ENCODE peak calls at places on chromosomes 2 and 18, in eight cellular contexts. X is right atrium auricular region, K is OCI-LY7, I is psoas muscle, W is left lung, J is brain microvascular endothelial cell, P is Panc1, S is stomach. C is an unnamed sample.

GRCh38 chr2:45024600-45025291 is 15.5 kb upstream of the SIX2 start:
- DNase-seq in X (peak), K (peak), I (peak), W (no peak), J (peak), P (peak), S (no peak), C (peak)

GRCh38 chr2:216539791-216540241 is 41.2 kb downstream of the RPL37A start:
- DNase-seq in X (peak), K (no peak), I (peak), W (peak), J (no peak), P (no peak), S (peak), C (no peak)

GRCh38 chr18:24490545-24490944 is 30.1 kb downstream of the HRH4 start:
- DNase-seq in X (no peak), K (no peak), I (no peak), W (no peak), J (no peak), P (no peak), S (no peak), C (peak)

GRCh38 chr2:144217853-144218633 is 301.9 kb downstream of the ZEB2 start:
- DNase-seq in X (no peak), K (no peak), I (no peak), W (no peak), J (no peak), P (no peak), S (no peak), C (peak)

GRCh38 chr18:46754188-46754587 is 2.7 kb downstream of the ST8SIA5 start:
- DNase-seq in X (peak), K (peak), I (no peak), W (no peak), J (no peak), P (no peak), S (no peak), C (no peak)

GRCh38 chr2:96897491-96898134 is 27.7 kb upstream of the SEMA4C start:
- DNase-seq in X (no peak), K (no peak), I (no peak), W (no peak), J (no peak), P (no peak), S (no peak), C (no peak)

GRCh38 chr2:108806362-108806761 is 19.8 kb downstream of the CCDC138 start:
- DNase-seq in X (no peak), K (no peak), I (no peak), W (no peak), J (no peak), P (no peak), S (no peak), C (no peak)

GRCh38 chr2:20216130-20217025 is 8.6 kb downstream of the SDC1 start:
- DNase-seq in X (no peak), K (no peak), I (no peak), W (no peak), J (no peak), P (no peak), S (no peak), C (no peak)

GRCh38 chr2:105849431-105850179 is 104.9 kb downstream of the NCK2 start:
- DNase-seq in X (no peak), K (peak), I (no peak), W (no peak), J (no peak), P (no peak), S (no peak), C (no peak)

GRCh38 chr18:8260319-8260718 is 348.9 kb upstream of the RAB12 start:
- DNase-seq in X (no peak), K (no peak), I (no peak), W (no peak), J (no peak), P (no peak), S (no peak), C (peak)

GRCh38 chr2:48425402-48425801 is 104.6 kb upstream of the STON1 start:
- DNase-seq in X (no peak), K (no peak), I (no peak), W (no peak), J (no peak), P (no peak), S (no peak), C (no peak)

GRCh38 chr18:22726469-22726868 is 206.7 kb upstream of the RBBP8 start:
- DNase-seq in X (no peak), K (no peak), I (no peak), W (no peak), J (no peak), P (no peak), S (no peak), C (no peak)

GRCh38 chr2:232888099-232888836 is 18.2 kb downstream of the SNORC start:
- DNase-seq in X (no peak), K (no peak), I (no peak), W (peak), J (no peak), P (no peak), S (no peak), C (no peak)

GRCh38 chr2:223519471-223519870 is 82.7 kb downstream of the SCG2 start:
- DNase-seq in X (no peak), K (no peak), I (no peak), W (no peak), J (no peak), P (no peak), S (no peak), C (no peak)

GRCh38 chr18:5964108-5964507 is 68.8 kb upstream of the TMEM200C start:
- DNase-seq in X (no peak), K (no peak), I (no peak), W (no peak), J (no peak), P (no peak), S (no peak), C (no peak)

GRCh38 chr2:153873062-153874048 is 1.6 kb downstream of the GALNT13 start:
- DNase-seq in X (no peak), K (no peak), I (no peak), W (peak), J (no peak), P (no peak), S (no peak), C (no peak)

GRCh38 chr18:70377317-70377799 is 88.5 kb downstream of the SOCS6 start:
- DNase-seq in X (no peak), K (no peak), I (no peak), W (no peak), J (no peak), P (no peak), S (no peak), C (no peak)

GRCh38 chr18:75125359-75126331 is 83.3 kb downstream of the PTGR3 start:
- DNase-seq in X (no peak), K (no peak), I (no peak), W (no peak), J (no peak), P (no peak), S (no peak), C (no peak)

GRCh38 chr2:82795446-82795845 is 1663.6 kb downstream of the SUCLG1 start:
- DNase-seq in X (no peak), K (no peak), I (no peak), W (no peak), J (peak), P (peak), S (no peak), C (peak)

GRCh38 chr18:49024408-49024807 is 73.6 kb upstream of the SMAD7 start:
- DNase-seq in X (peak), K (peak), I (peak), W (no peak), J (no peak), P (no peak), S (no peak), C (no peak)

GRCh38 chr2:88554189-88554588 is 73.1 kb downstream of the EIF2AK3 start:
- DNase-seq in X (no peak), K (no peak), I (no peak), W (no peak), J (no peak), P (no peak), S (no peak), C (no peak)

GRCh38 chr2:41610501-41611242 is 437.1 kb upstream of the PKDCC start:
- DNase-seq in X (no peak), K (no peak), I (no peak), W (no peak), J (peak), P (no peak), S (no peak), C (peak)

GRCh38 chr2:239318091-239318725 is 82.6 kb downstream of the HDAC4 start:
- DNase-seq in X (no peak), K (no peak), I (no peak), W (no peak), J (no peak), P (no peak), S (peak), C (no peak)

GRCh38 chr2:23618696-23619530 is 233.9 kb downstream of the KLHL29 start:
- DNase-seq in X (no peak), K (no peak), I (no peak), W (no peak), J (no peak), P (no peak), S (no peak), C (no peak)
- TF ChIP-seq CTCF in X (no peak), K (no peak), I (no peak), W (no peak), J (no peak), P (no peak), S (no peak), C (no peak)

GRCh38 chr2:221897718-221898117 is 325.6 kb upstream of the EPHA4 start:
- DNase-seq in X (no peak), K (no peak), I (no peak), W (no peak), J (no peak), P (no peak), S (no peak), C (no peak)

GRCh38 chr2:221895366-221896121 is 323.4 kb upstream of the EPHA4 start:
- DNase-seq in X (no peak), K (no peak), I (no peak), W (no peak), J (no peak), P (no peak), S (no peak), C (no peak)

DNA sequence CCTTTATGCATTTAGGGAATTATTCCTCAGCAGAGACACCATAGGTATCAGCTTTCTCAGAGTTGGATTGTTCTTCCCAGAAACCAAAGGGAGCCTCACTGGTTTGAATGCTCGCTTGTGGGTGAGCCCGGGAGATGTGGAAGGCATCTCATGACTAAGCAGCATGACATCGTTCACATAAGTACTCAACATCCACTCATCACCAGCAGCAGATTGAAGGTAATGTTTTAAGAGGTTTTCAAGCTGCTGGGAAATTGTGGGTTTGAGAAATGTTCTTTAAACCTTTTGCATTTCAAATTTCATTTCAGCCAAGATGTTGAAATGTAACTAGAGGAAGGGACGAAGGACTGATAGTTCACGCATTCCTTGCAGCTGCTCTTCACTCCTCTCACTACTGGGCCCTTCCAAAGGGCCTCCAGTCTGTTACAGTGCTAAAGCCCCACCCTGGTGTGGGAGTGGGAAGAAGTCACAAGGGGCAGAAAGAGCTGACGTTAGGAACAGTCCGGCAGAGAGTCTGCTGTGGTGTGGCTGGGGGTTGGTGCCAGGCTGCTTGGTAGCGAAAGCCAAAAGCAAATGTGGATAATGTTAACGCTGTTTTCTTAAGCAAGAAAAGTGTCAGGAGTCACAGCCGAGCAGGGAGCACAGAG is 324.5 kb upstream of the EPHA4 start:
- DNase-seq in X (peak), K (no peak), I (peak), W (peak), J (no peak), P (no peak), S (no peak), C (peak)
- H3K4me3 ChIP-seq in X (no peak), K (no peak), I (no peak), W (no peak), J (no peak), P (no peak), S (no peak), C (no peak)

GRCh38 chr2:207352978-207353377 is 176.8 kb upstream of the CREB1 start:
- DNase-seq in X (no peak), K (peak), I (no peak), W (no peak), J (no peak), P (no peak), S (no peak), C (peak)
- TF ChIP-seq CTCF in X (no peak), K (no peak), I (no peak), W (no peak), J (no peak), P (no peak), S (no peak), C (peak)

DNA sequence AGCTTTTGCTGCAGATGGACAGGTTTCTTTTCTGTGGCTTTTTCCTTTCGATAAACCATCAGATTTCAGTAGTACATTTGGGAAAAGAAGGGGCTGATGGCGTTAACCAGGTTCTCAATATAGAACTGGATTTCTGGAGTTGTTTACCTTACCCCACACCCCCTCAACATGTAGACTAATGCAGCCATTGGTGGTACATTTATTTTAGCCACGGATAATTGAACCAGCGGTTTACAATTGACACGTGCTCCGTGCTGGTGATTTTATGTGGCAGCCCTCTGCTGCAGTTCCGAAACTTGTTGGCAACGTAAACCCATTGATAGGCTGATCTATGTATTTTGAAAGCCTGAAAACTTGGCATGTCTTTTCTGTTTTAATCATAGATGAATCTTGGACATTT is 5.4 kb downstream of the SOX11 start:
- DNase-seq in X (no peak), K (peak), I (no peak), W (no peak), J (no peak), P (no peak), S (no peak), C (no peak)
- H3K4me3 ChIP-seq in X (peak), K (peak), I (peak), W (no peak), J (peak), P (peak), S (no peak), C (peak)

GRCh38 chr18:57975805-57976204 is 68.2 kb upstream of the NEDD4L start:
- DNase-seq in X (no peak), K (no peak), I (no peak), W (no peak), J (no peak), P (no peak), S (no peak), C (no peak)

GRCh38 chr18:57969824-57970223 is 74.2 kb upstream of the NEDD4L start:
- DNase-seq in X (no peak), K (no peak), I (no peak), W (no peak), J (no peak), P (no peak), S (no peak), C (no peak)

GRCh38 chr18:57973889-57974288 is 70.1 kb upstream of the NEDD4L start:
- DNase-seq in X (no peak), K (no peak), I (no peak), W (no peak), J (no peak), P (no peak), S (no peak), C (no peak)

GRCh38 chr18:57974585-57974984 is 69.4 kb upstream of the NEDD4L start:
- DNase-seq in X (no peak), K (no peak), I (no peak), W (no peak), J (no peak), P (no peak), S (no peak), C (no peak)

GRCh38 chr18:57970356-57971095 is 73.5 kb upstream of the NEDD4L start:
- DNase-seq in X (no peak), K (no peak), I (no peak), W (no peak), J (no peak), P (no peak), S (no peak), C (no peak)
- TF ChIP-seq CTCF in X (no peak), K (peak), I (no peak), W (no peak), J (peak), P (peak), S (no peak), C (no peak)

DNA sequence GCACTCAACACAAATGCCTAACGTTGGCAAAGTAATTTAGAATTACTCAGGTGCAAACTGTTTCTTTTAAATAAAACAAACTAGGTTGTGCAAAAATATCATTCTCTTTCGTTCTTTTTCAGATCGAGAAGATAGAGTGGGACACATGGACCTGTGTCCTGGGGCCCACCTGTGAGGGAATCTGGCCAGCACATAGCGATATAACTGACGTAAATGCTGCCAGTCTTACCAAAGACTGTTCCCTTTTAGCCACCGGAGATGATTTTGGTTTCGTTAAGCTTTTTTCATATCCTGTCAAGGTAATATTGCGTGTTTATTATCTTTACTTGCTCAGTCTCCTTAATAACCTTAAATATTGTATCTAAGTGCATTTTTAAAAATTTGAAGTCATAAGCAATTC is 133.6 kb downstream of the RTN4 start:
- DNase-seq in X (no peak), K (no peak), I (no peak), W (no peak), J (no peak), P (no peak), S (no peak), C (no peak)
- H3K4me3 ChIP-seq in X (no peak), K (no peak), I (no peak), W (no peak), J (no peak), P (no peak), S (no peak), C (no peak)

GRCh38 chr2:227615906-227616305 is 1.3 kb upstream of the SCYGR3 start:
- DNase-seq in X (no peak), K (no peak), I (no peak), W (no peak), J (no peak), P (no peak), S (no peak), C (no peak)

GRCh38 chr2:227614740-227615139 is at the start of gene SCYGR3:
- DNase-seq in X (no peak), K (no peak), I (no peak), W (no peak), J (no peak), P (no peak), S (no peak), C (no peak)

GRCh38 chr2:227615181-227615580 is 541 bp upstream of the SCYGR3 start:
- DNase-seq in X (no peak), K (no peak), I (no peak), W (no peak), J (no peak), P (no peak), S (no peak), C (no peak)

GRCh38 chr2:227617316-227618250 is at the start of gene SCYGR4:
- DNase-seq in X (no peak), K (no peak), I (no peak), W (peak), J (peak), P (no peak), S (no peak), C (no peak)

GRCh38 chr2:227616631-227617030 is 667 bp upstream of the SCYGR4 start:
- DNase-seq in X (no peak), K (no peak), I (no peak), W (no peak), J (no peak), P (no peak), S (no peak), C (no peak)
- TF ChIP-seq CTCF in X (no peak), K (no peak), I (no peak), W (no peak), J (no peak), P (no peak), S (no peak), C (no peak)

GRCh38 chr2:149595069-149595963 is 7.7 kb upstream of the MMADHC start:
- DNase-seq in X (no peak), K (no peak), I (no peak), W (no peak), J (no peak), P (no peak), S (no peak), C (peak)

GRCh38 chr2:149598014-149598395 is 10.4 kb upstream of the MMADHC start:
- DNase-seq in X (no peak), K (no peak), I (no peak), W (no peak), J (peak), P (no peak), S (no peak), C (peak)

GRCh38 chr2:149594411-149594810 is 6.8 kb upstream of the MMADHC start:
- DNase-seq in X (no peak), K (no peak), I (no peak), W (no peak), J (no peak), P (no peak), S (no peak), C (no peak)

GRCh38 chr2:149596471-149596870 is 8.9 kb upstream of the MMADHC start:
- DNase-seq in X (no peak), K (no peak), I (no peak), W (no peak), J (no peak), P (no peak), S (no peak), C (no peak)

DNA sequence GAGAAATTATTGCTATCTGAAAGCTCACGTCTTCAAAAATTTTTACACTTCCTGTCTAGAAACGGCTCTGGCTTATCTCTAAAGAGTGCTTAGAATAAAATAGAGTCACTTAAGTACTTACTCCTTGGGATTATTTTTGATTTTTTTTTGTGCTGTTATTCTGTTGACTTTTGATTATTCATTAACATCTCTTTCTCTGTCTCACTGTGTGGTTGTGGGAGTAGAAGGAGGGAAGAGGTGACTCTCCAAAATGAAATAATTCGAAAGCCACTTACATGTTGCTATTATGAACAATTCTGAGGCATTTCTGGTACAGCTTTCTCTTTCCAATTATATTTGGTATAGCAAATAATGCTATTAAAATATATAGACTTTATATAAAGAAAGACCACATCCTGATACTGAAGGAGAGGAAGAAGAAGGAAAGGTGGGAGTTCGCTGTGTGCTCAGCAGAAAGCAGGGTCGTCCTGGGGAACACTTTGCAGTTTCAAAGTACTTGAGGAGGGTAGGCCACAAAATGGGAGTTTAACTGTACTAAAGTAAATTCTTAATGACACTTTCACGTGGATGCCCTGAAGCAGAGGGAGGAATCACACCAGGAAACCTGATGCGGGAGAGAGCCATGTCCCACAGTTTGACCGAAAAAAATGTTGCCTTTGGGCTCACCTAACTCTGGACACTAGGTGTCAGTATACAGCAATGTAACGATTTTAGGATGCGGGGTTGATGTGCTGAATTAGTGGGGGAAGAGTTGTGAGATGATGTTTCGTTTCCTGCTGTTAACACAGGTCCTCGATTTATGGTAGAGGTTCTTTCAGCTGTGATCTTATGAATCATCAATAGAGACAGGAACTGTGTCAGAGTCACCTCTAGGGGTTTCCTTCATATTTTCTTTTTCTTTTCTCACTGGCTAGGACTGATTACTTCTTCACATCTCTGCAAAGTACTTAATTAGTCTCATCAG is 9.8 kb upstream of the MMADHC start:
- DNase-seq in X (no peak), K (peak), I (no peak), W (no peak), J (peak), P (peak), S (peak), C (peak)
- H3K4me3 ChIP-seq in X (no peak), K (no peak), I (peak), W (no peak), J (peak), P (peak), S (peak), C (peak)

GRCh38 chr2:217653240-217653639 is 349.6 kb downstream of the TNS1 start:
- DNase-seq in X (peak), K (no peak), I (peak), W (no peak), J (peak), P (no peak), S (no peak), C (peak)
- TF ChIP-seq CTCF in X (no peak), K (no peak), I (no peak), W (no peak), J (peak), P (no peak), S (no peak), C (peak)

C was measured in AG10803.